ENCODE peak calls at places on chromosome 7, in ten cellular contexts. Y is stimulated activated CD4-positive, alpha-beta T cell treated with anti-CD3 and anti-CD28 coated beads, Interleukin-15, amount 100 ng/mL, for 24 hours; M is IMR-90; J is CD8-positive, alpha-beta T cell; V is H9; X is EL; K is CD4-positive, alpha-beta memory T cell; U is GM12865; A is substantia nigra; Q is osteocyte. C is an unnamed sample.

GRCh38 chr7:20352573-20353304 is 22.0 kb downstream of the ITGB8 start:
- DNase-seq in V (no peak), Y (no peak), K (no peak), Q (no peak), J (no peak), A (no peak), U (no peak), X (peak; percentile 60), M (peak; percentile 31), C (peak; percentile 57)

GRCh38 chr7:30859940-30860623 is 51.6 kb upstream of the AQP1 start:
- DNase-seq in Y (no peak), X (no peak), U (no peak), A (no peak), J (no peak), K (no peak), V (no peak), M (no peak), Q (no peak), C (no peak)

GRCh38 chr7:37643876-37644275 is 39.7 kb upstream of the GPR141 start:
- DNase-seq in A (no peak), Y (no peak), V (peak; percentile 82), U (no peak), X (no peak), Q (no peak), M (no peak), K (no peak), J (no peak), C (no peak)

GRCh38 chr7:151709141-151710038 is 167.5 kb downstream of the PRKAG2 start:
- DNase-seq in V (no peak), Q (no peak), X (no peak), A (no peak), M (peak; percentile 25), U (no peak), Y (no peak), K (no peak), J (no peak), C (no peak)

GRCh38 chr7:24948739-24949138 is 31.2 kb downstream of the OSBPL3 start:
- DNase-seq in M (no peak), J (no peak), U (peak; percentile 28), X (peak; percentile 23), V (no peak), Y (no peak), K (no peak), Q (no peak), A (no peak), C (peak; percentile 51)

GRCh38 chr7:35729061-35729783 is 34.3 kb upstream of the HERPUD2 start:
- DNase-seq in A (no peak), Q (no peak), M (no peak), X (no peak), J (peak; percentile 51), K (peak; percentile 26), Y (peak; percentile 36), V (no peak), U (peak; percentile 96), C (no peak)

GRCh38 chr7:68216046-68216445 is 1219.4 kb downstream of the TYW1 start:
- DNase-seq in K (no peak), A (no peak), U (no peak), V (peak; percentile 31), Q (no peak), X (no peak), J (no peak), Y (no peak), M (no peak), C (no peak)

GRCh38 chr7:94855589-94855988 is 51.8 kb upstream of the PPP1R9A start:
- DNase-seq in J (no peak), M (no peak), Y (no peak), Q (no peak), V (no peak), A (no peak), X (no peak), K (no peak), U (no peak), C (no peak)

GRCh38 chr7:151745090-151745638 is 131.8 kb downstream of the PRKAG2 start:
- DNase-seq in K (no peak), Q (no peak), X (peak; percentile 81), A (no peak), J (no peak), V (no peak), U (no peak), M (peak; percentile 89), Y (peak; percentile 60), C (peak; percentile 70)

C was measured in astrocyte of the spinal cord.